ENCODE peak calls at places on chromosomes 16 and 17, in five cellular contexts. O, T, G, C and A are unnamed samples.

GRCh38 chr16:8958344-8958808 is 5.3 kb downstream of the USP7 start:
- DNase-seq in O (peak; percentile 79), T (no peak), G (no peak), C (no peak), A (no peak)

GRCh38 chr16:81612351-81613170 is 166.5 kb upstream of the PLCG2 start:
- DNase-seq in O (no peak), T (no peak), G (no peak), C (no peak), A (no peak)

GRCh38 chr17:30576326-30576861 is 99.2 kb downstream of the GOSR1 start:
- DNase-seq in O (no peak), T (no peak), G (no peak), C (no peak), A (no peak)

GRCh38 chr16:11914759-11915643 is 755 bp downstream of the GSPT1 start:
- DNase-seq in O (peak; percentile 92), T (peak; percentile 73), G (peak; percentile 62), C (peak; percentile 33), A (no peak)

GRCh38 chr17:8832711-8833352 is 33.7 kb upstream of the MFSD6L start:
- DNase-seq in O (peak; percentile 83), T (peak; percentile 66), G (peak; percentile 51), C (peak; percentile 6), A (no peak)

GRCh38 chr16:71350821-71351557 is 7.5 kb upstream of the CALB2 start:
- DNase-seq in O (no peak), T (no peak), G (no peak), C (no peak), A (no peak)

GRCh38 chr17:73956595-73957465 is 246.6 kb upstream of the RPL38 start:
- DNase-seq in O (peak; percentile 82), T (peak; percentile 80), G (peak; percentile 68), C (peak; percentile 62), A (no peak)

GRCh38 chr17:29753845-29754439 is 131.2 kb upstream of the CORO6 start:
- DNase-seq in O (no peak), T (peak; percentile 42), G (no peak), C (no peak), A (no peak)

GRCh38 chr17:69130627-69131293 is 10.9 kb downstream of the ABCA6 start:
- DNase-seq in O (no peak), T (no peak), G (no peak), C (no peak), A (no peak)

GRCh38 chr17:10121971-10122707 is 76.3 kb downstream of the GAS7 start:
- DNase-seq in O (no peak), T (peak; percentile 41), G (no peak), C (no peak), A (no peak)

GRCh38 chr17:44222112-44222869 is 2.8 kb upstream of the UBTF start:
- DNase-seq in O (peak; percentile 92), T (peak; percentile 80), G (peak; percentile 72), C (peak; percentile 72), A (no peak)

GRCh38 chr16:77675464-77676324 is 46.6 kb upstream of the NUDT7 start:
- DNase-seq in O (no peak), T (peak; percentile 71), G (peak; percentile 73), C (peak; percentile 78), A (no peak)

GRCh38 chr16:3756113-3756512 is 38.8 kb upstream of the TRAP1 start:
- DNase-seq in O (no peak), T (no peak), G (no peak), C (no peak), A (no peak)

GRCh38 chr16:88854306-88855111 is 2.2 kb downstream of the GALNS start:
- DNase-seq in O (peak; percentile 87), T (peak; percentile 81), G (no peak), C (no peak), A (no peak)

GRCh38 chr16:23699100-23699499 is 13.9 kb downstream of the ERN2 start:
- DNase-seq in O (peak; percentile 84), T (no peak), G (no peak), C (no peak), A (no peak)

GRCh38 chr17:79543566-79543965 is 67.3 kb downstream of the RBFOX3 start:
- DNase-seq in O (no peak), T (no peak), G (no peak), C (no peak), A (peak; percentile 27)

GRCh38 chr17:19780846-19781245 is 32.7 kb upstream of the ALDH3A1 start:
- DNase-seq in O (no peak), T (no peak), G (no peak), C (no peak), A (no peak)

GRCh38 chr17:77462101-77462500 is 321.3 kb downstream of the SEC14L1 start:
- DNase-seq in O (peak; percentile 89), T (peak; percentile 55), G (no peak), C (no peak), A (no peak)

GRCh38 chr17:6548578-6549330 is 7.6 kb downstream of the PITPNM3 start:
- DNase-seq in O (no peak), T (peak; percentile 61), G (no peak), C (no peak), A (no peak)

GRCh38 chr17:10604521-10604920 is 52.6 kb downstream of the MYH3 start:
- DNase-seq in O (no peak), T (no peak), G (no peak), C (no peak), A (no peak)

GRCh38 chr16:49594706-49595534 is 221.3 kb downstream of the C16orf78 start:
- DNase-seq in O (peak; percentile 43), T (no peak), G (no peak), C (no peak), A (no peak)

GRCh38 chr17:3911271-3912053 is 4.8 kb downstream of the P2RX1 start:
- DNase-seq in O (peak; percentile 95), T (peak; percentile 89), G (peak; percentile 81), C (no peak), A (no peak)

GRCh38 chr17:72846399-72846798 is 246.1 kb downstream of the SLC39A11 start:
- DNase-seq in O (no peak), T (no peak), G (no peak), C (no peak), A (no peak)

GRCh38 chr17:78839762-78840529 is 668 bp downstream of the USP36 start:
- DNase-seq in O (no peak), T (peak; percentile 63), G (peak; percentile 46), C (peak; percentile 45), A (peak; percentile 81)

GRCh38 chr17:77306790-77307478 is 166.2 kb downstream of the SEC14L1 start:
- DNase-seq in O (no peak), T (no peak), G (no peak), C (no peak), A (no peak)

GRCh38 chr17:42679492-42680330 is 1.9 kb downstream of the CCR10 start:
- DNase-seq in O (peak; percentile 96), T (peak; percentile 83), G (peak; percentile 90), C (peak; percentile 74), A (no peak)

GRCh38 chr17:57604771-57605733 is 140.0 kb downstream of the CCDC182 start:
- DNase-seq in O (peak; percentile 90), T (peak; percentile 71), G (peak; percentile 35), C (no peak), A (peak; percentile 66)

GRCh38 chr17:77049440-77049839 is 91.3 kb upstream of the SEC14L1 start:
- DNase-seq in O (no peak), T (no peak), G (no peak), C (no peak), A (no peak)

GRCh38 chr16:85556456-85557082 is 56.6 kb upstream of the GSE1 start:
- DNase-seq in O (peak; percentile 93), T (peak; percentile 82), G (no peak), C (peak; percentile 33), A (no peak)

GRCh38 chr17:50884354-50885311 is 18.5 kb upstream of the TOB1 start:
- DNase-seq in O (no peak), T (no peak), G (no peak), C (no peak), A (no peak)

DNA sequence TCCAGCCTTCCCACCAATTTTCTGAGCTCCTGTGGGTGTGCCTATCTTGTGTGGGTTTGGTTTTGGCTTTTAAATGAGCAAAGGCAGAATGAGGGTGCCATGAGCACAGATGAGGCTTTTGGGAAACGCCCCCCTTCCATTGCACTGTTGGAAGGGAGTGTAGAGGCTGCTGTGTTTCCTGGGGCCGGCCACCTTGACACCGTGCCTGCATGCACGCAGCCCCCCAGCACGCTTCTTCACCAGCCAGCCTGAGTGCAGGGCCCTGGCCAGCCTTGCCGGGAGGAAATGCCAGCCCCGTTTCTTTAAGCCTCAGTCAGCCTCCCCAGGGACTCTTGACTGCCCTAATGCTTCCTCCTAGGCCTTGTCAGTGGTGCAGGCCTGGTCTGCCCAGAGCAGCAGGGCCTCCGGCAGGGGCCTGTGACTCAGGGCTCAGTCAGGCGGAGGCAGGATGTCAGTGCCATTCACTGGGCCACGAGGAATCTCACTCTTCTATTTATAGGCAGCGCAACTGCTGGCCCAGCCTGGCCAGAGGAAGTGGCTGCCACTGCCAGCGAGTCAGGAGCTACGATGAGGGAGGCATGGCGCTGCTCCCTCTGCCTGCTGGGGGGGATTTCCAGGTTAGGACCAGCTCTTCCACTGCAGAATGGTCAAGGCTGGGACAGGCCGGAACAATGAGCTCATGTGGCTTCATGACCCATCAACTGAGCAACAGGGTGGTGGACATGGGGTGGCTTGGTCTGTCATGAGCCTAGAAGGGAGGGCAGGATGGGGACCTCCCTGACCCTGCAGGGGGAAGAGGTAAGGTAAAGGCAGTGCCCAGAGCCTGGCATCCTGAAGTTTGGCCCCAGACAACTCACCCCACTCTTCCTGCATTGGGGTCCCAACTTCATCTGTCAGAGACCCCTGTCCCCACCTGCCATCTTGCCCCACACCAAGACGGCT is 205.2 kb downstream of the RAB11FIP4 start:
- DNase-seq in O (peak; percentile 92), T (peak; percentile 65), G (peak; percentile 42), C (peak; percentile 93), A (peak; percentile 97)
- TF ChIP-seq CTCF in O (no peak), T (no peak), G (no peak), C (no peak), A (peak; percentile 9)

DNA sequence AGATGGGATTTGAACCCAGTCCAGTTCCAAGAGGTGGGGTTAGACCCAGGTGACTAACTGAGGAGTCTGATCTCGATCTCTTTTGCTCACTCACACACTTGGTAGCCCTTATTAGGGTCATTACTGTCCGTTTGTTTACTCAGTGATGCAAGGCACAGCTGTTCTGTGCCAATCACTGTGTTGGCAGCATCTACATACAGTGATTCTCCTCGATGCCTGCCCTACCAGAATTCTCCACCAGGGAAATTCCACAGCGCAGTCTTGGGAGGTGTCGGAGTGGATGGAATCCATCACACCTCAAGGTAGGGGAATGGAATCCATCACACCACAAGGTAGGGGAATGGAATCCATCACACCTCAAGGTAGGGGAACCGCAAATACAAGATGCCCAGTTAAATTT is 279.6 kb downstream of the MAF start:
- DNase-seq in O (no peak), T (no peak), G (no peak), C (peak; percentile 9), A (no peak)
- TF ChIP-seq CTCF in O (no peak), T (no peak), G (peak; percentile 40), C (no peak), A (no peak)

GRCh38 chr16:10879681-10880589 is 2.9 kb downstream of the CIITA start:
- DNase-seq in O (no peak), T (no peak), G (no peak), C (no peak), A (no peak)
- TF ChIP-seq CTCF in O (no peak), T (peak; percentile 3), G (no peak), C (no peak), A (no peak)

GRCh38 chr17:47945080-47945479 is 3.7 kb downstream of the PNPO start:
- DNase-seq in O (no peak), T (no peak), G (no peak), C (no peak), A (no peak)

GRCh38 chr17:47941246-47941997 is at the start of gene PNPO:
- DNase-seq in O (peak; percentile 97), T (peak; percentile 97), G (peak; percentile 71), C (peak; percentile 99), A (no peak)

GRCh38 chr17:47945529-47946508 is 4.4 kb downstream of the PNPO start:
- DNase-seq in O (no peak), T (no peak), G (no peak), C (no peak), A (no peak)

GRCh38 chr17:47942568-47942967 is 1.2 kb downstream of the PNPO start:
- DNase-seq in O (no peak), T (no peak), G (no peak), C (no peak), A (no peak)

GRCh38 chr17:47941998-47942490 is 673 bp downstream of the PNPO start:
- DNase-seq in O (no peak), T (no peak), G (no peak), C (no peak), A (no peak)
- TF ChIP-seq CTCF in O (no peak), T (no peak), G (no peak), C (no peak), A (no peak)